ENCODE peak calls at places on chromosomes 2 and 18, in four cellular contexts. V is GM12878, D is HepG2, X is K562. U is an unnamed sample.

GRCh38 chr2:224885836-224886547 is 156.3 kb downstream of the DOCK10 start:
- DNase-seq in V (peak; percentile 37), D (no peak), X (no peak), U (no peak)

GRCh38 chr2:154130821-154131220 is 259.1 kb downstream of the GALNT13 start:
- DNase-seq in V (no peak), D (no peak), X (no peak), U (no peak)

GRCh38 chr2:68774569-68775271 is 40.1 kb downstream of the ARHGAP25 start:
- DNase-seq in V (peak; percentile 54), D (no peak), X (peak; percentile 65), U (no peak)

GRCh38 chr2:201600906-201601305 is 42.4 kb downstream of the TMEM237 start:
- DNase-seq in V (no peak), D (no peak), X (no peak), U (no peak)

GRCh38 chr2:169862816-169863215 is 35.6 kb downstream of the UBR3 start:
- DNase-seq in V (no peak), D (no peak), X (no peak), U (no peak)

GRCh38 chr2:39778775-39779751 is at the start of gene THUMPD2:
- DNase-seq in V (no peak), D (peak; percentile 51), X (peak; percentile 80), U (peak; percentile 55)

GRCh38 chr18:59846814-59847490 is 52.8 kb upstream of the PMAIP1 start:
- DNase-seq in V (peak; percentile 83), D (no peak), X (no peak), U (peak; percentile 18)

GRCh38 chr2:101251844-101252407 is 760 bp upstream of the CNOT11 start:
- DNase-seq in V (no peak), D (peak; percentile 77), X (no peak), U (peak; percentile 36)

GRCh38 chr2:184769038-184769437 is 170.7 kb downstream of the ZNF804A start:
- DNase-seq in V (no peak), D (no peak), X (no peak), U (no peak)

GRCh38 chr2:161170917-161171594 is 10.8 kb downstream of the TANK start:
- DNase-seq in V (no peak), D (peak; percentile 6), X (no peak), U (no peak)

GRCh38 chr2:218271487-218271797 is 1.1 kb downstream of the PNKD start:
- DNase-seq in V (no peak), D (no peak), X (no peak), U (no peak)

GRCh38 chr2:235492850-235493344 is 946 bp upstream of the AGAP1 start:
- DNase-seq in V (no peak), D (no peak), X (no peak), U (no peak)

GRCh38 chr2:20186078-20186854 is 38.7 kb downstream of the SDC1 start:
- DNase-seq in V (no peak), D (peak; percentile 94), X (peak; percentile 66), U (peak; percentile 64)

GRCh38 chr2:20183373-20183772 is 41.6 kb downstream of the SDC1 start:
- DNase-seq in V (no peak), D (no peak), X (no peak), U (no peak)

GRCh38 chr2:20182241-20182931 is 42.5 kb downstream of the SDC1 start:
- DNase-seq in V (no peak), D (no peak), X (peak; percentile 61), U (peak; percentile 86)

GRCh38 chr2:20185176-20186022 is 39.5 kb downstream of the SDC1 start:
- DNase-seq in V (no peak), D (no peak), X (no peak), U (peak; percentile 48)

DNA sequence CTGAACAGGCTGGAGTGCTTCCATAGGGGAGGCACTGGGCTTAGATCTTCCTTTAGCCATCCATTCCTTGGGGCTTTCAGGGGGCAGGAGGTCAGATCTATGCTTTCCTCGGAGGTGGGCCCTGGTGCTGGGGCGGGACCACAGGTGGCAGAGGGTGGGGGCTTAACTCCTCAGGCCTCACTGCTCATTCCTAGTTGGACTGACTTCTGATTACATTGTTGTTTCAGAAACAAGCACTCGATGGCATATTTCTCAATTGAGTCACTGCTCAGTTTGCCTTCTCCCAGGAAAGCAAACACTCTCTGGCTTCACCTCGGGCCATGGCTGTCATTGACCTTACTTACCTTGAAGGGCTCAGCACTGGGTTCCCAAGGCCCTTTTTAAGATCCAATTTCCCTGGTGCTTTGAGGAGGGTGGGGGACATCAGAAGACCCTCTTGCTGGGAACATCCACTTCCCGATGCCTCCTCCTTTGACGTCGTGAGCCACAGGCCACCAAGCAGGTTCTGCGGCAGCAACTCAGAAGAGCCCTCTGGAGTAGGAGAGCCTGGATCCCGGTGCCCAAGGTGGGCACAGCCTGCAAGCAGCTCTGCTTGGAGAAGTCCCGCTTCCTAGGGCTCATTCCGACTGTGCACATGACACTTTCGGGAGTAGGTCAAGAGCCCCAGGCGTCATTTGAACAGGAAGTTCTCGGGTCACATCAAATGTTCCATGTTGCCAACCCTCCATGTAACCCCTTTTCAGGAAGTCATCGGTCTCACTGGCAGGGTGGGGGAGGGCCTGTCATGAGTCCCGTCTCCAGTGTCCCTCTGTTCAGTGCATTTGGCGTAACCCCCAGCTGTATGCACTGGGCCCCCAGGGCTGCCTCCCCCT is 40.6 kb downstream of the SDC1 start:
- DNase-seq in V (no peak), D (peak; percentile 93), X (no peak), U (peak; percentile 90)
- TF ChIP-seq RAD21 in V (no peak), D (no peak), X (no peak), U (peak; percentile 29)

DNA sequence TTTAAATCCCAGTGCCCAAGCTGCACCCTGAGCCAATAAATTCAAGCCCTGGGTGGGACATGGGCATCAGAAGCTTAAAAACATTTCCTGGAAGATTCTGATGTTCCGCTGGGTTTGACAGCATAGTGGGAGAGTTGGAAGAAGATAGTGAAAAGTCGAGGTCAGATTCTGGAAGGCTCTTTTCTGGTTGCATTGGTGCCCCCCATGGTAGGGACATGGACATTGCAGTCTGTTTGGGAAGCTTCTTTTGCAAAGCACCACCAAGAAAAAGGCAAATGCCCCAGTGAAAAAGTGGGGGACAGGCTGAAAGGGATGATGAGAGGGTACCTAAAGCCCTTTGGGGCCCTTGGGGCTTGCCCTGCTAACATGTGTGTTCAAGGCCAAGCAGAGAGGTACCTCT is 21.0 kb downstream of the MERTK start:
- DNase-seq in V (no peak), D (peak; percentile 56), X (peak; percentile 39), U (no peak)
- TF ChIP-seq JUNB in V (no peak), D (no peak), X (no peak), U (no peak)

GRCh38 chr18:48825101-48825745 is 125.5 kb downstream of the SMAD7 start:
- DNase-seq in V (no peak), D (no peak), X (no peak), U (no peak)

GRCh38 chr18:48826806-48827205 is 124.0 kb downstream of the SMAD7 start:
- DNase-seq in V (no peak), D (no peak), X (no peak), U (no peak)

GRCh38 chr18:48827321-48828200 is 123.2 kb downstream of the SMAD7 start:
- DNase-seq in V (no peak), D (no peak), X (no peak), U (no peak)

GRCh38 chr18:48824231-48824970 is 126.4 kb downstream of the SMAD7 start:
- DNase-seq in V (no peak), D (no peak), X (no peak), U (no peak)

GRCh38 chr18:48826271-48826670 is 124.5 kb downstream of the SMAD7 start:
- DNase-seq in V (no peak), D (no peak), X (no peak), U (no peak)
- TF ChIP-seq RAD21 in V (no peak), D (no peak), X (no peak), U (no peak)

DNA sequence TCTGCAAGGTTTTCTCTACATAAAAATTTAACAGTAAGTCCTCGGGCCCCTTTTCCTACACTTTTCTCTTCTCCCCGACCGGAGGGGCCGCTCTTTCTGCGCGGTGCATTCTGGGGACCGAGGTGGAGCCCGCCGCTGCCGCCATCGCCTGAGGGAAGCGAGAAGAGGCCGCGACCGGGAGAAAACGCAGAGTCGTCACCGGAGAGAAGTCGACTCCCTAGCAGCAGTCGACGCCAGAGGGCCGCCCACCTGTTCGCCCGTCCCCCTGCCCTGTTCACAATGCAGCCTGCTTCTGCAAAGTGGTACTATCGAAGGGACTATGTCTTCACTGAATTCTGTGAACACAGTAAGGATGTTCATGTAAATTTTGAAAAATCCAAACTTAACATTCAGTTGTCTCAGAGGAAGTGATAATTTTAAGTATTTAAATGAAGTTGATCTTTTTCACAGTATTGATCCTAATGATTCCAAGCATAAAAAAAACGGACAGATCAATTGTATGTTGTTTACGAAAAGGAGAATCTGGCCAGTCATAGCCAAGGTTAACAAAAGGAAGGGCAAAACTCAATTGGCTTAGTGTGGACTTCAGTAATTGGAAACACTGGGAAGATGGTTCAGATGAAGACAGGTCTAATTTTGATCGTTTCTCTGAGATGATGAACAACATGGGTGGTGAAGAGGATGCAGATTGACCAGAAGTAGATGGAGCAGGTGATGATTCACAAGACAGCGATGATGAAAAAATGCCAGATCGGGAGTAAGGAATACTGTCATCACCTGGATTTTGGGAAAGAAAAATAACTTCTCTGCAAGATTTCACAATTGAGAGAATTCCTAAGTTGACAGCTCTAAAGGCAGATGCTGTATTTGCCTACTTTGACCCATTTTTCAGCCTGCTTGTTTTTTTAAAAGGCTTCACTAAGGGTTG is 55.8 kb downstream of the ASXL2 start:
- DNase-seq in V (no peak), D (no peak), X (no peak), U (peak; percentile 30)
- TF ChIP-seq JUNB in V (no peak), D (no peak), X (no peak), U (no peak)

GRCh38 chr2:16645771-16646559 is 19.7 kb downstream of the CYRIA start:
- DNase-seq in V (no peak), D (no peak), X (no peak), U (no peak)

GRCh38 chr2:16649353-16650286 is 16.0 kb downstream of the CYRIA start:
- DNase-seq in V (no peak), D (no peak), X (no peak), U (no peak)

GRCh38 chr2:16645088-16645487 is 20.5 kb downstream of the CYRIA start:
- DNase-seq in V (no peak), D (no peak), X (no peak), U (no peak)

GRCh38 chr2:16650287-16651249 is 15.1 kb downstream of the CYRIA start:
- DNase-seq in V (no peak), D (no peak), X (no peak), U (no peak)

DNA sequence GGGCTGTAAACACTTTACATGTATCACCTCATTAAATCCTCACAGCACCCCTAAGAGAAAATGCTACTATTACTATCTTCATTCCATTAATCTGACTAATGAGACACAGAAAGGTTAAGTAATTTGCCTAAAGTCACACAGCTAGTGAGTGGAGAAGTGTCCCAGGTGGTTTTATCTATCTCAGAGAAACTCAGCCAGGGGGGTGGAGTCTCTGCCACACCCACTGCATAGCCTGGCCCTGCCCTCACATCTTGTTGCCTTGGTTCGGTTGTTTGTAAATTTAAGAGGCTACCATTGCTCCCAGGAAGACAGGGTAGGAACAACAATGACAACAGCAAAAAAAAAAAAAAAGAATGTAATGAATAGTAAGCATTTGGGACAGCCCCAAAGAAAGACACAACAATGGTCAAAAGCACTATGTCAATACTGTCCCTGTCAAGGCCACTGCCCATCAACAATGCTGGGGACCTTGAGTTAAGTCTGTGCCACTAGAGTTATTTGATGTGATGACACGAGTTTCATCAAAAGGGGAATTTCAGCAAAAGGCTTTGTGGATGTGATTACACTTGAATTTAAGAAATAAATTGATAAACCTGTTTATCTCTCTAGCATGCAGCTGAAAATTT is 17.5 kb downstream of the CYRIA start:
- DNase-seq in V (no peak), D (no peak), X (no peak), U (no peak)
- TF ChIP-seq RAD21 in V (no peak), D (no peak), X (no peak), U (no peak)

U was measured in A549.